ENCODE peak calls at places on chromosomes 6 and 20, in seven cellular contexts. Z, P, T, F, D, E and V are unnamed samples.

GRCh38 chr6:167549187-167549586 is 224.3 kb downstream of the TTLL2 start:
- DNase-seq in E (no peak), T (no peak), F (no peak), D (no peak), P (no peak), Z (no peak), V (no peak)

GRCh38 chr6:21665436-21666199 is 72.1 kb downstream of the SOX4 start:
- DNase-seq in T (peak; percentile 87), E (no peak), F (peak; percentile 87), D (no peak), P (peak; percentile 72), Z (no peak), V (peak; percentile 88)

GRCh38 chr20:6122111-6122872 is 538 bp downstream of the FERMT1 start:
- DNase-seq in T (peak; percentile 52), E (peak; percentile 75), Z (peak; percentile 45), P (no peak), D (peak; percentile 58), F (peak; percentile 52), V (peak; percentile 36)

GRCh38 chr6:52403627-52404026 is 16.5 kb upstream of the EFHC1 start:
- DNase-seq in T (no peak), P (no peak), F (no peak), D (no peak), Z (no peak), E (peak; percentile 32), V (no peak)

GRCh38 chr20:47198254-47198671 is 158.2 kb downstream of the ZMYND8 start:
- DNase-seq in D (no peak), T (no peak), F (no peak), P (no peak), Z (peak; percentile 34), E (no peak), V (no peak)

GRCh38 chr6:41306187-41306854 is 19.8 kb upstream of the TREM1 start:
- DNase-seq in T (peak; percentile 74), E (peak; percentile 38), P (peak; percentile 45), Z (peak; percentile 49), F (no peak), D (peak; percentile 53), V (peak; percentile 51)

GRCh38 chr20:17439897-17440296 is 91.3 kb downstream of the BFSP1 start:
- DNase-seq in T (peak; percentile 23), E (no peak), Z (no peak), F (no peak), D (no peak), P (no peak), V (no peak)

GRCh38 chr20:17845701-17846475 is 122.7 kb downstream of the SNX5 start:
- DNase-seq in P (no peak), D (no peak), F (no peak), T (no peak), E (no peak), Z (peak; percentile 28), V (no peak)

GRCh38 chr6:98292812-98293211 is 541.6 kb upstream of the POU3F2 start:
- DNase-seq in Z (no peak), T (no peak), E (no peak), P (no peak), F (no peak), D (no peak), V (no peak)

GRCh38 chr20:23404196-23404595 is 17.1 kb downstream of the NAPB start:
- DNase-seq in F (no peak), D (peak; percentile 74), Z (peak; percentile 67), E (no peak), P (no peak), T (no peak), V (no peak)

GRCh38 chr6:73803562-73804221 is 107.7 kb downstream of the CD109 start:
- DNase-seq in P (peak; percentile 44), D (peak; percentile 97), Z (peak; percentile 97), E (peak; percentile 74), T (peak; percentile 81), F (peak; percentile 60), V (peak; percentile 70)

GRCh38 chr6:167898673-167899311 is 72.1 kb downstream of the AFDN start:
- DNase-seq in E (no peak), D (peak; percentile 63), F (no peak), P (no peak), Z (peak; percentile 68), T (peak; percentile 53), V (no peak)

GRCh38 chr6:20605061-20605460 is 70.8 kb downstream of the CDKAL1 start:
- DNase-seq in E (no peak), D (no peak), T (peak; percentile 36), Z (no peak), F (no peak), P (no peak), V (no peak)

GRCh38 chr6:117079946-117080345 is 185.4 kb upstream of the VGLL2 start:
- DNase-seq in F (no peak), E (no peak), Z (no peak), T (no peak), D (no peak), P (no peak), V (no peak)

GRCh38 chr6:69061066-69061465 is 426.0 kb downstream of the ADGRB3 start:
- DNase-seq in Z (no peak), T (no peak), F (no peak), D (no peak), P (no peak), E (no peak), V (no peak)
- H2AK5ac ChIP-seq in Z (no peak overlapping the region), T (no peak overlapping the region), F (no peak overlapping the region), D (no peak overlapping the region), P (no peak overlapping the region), E (no peak overlapping the region), V (no peak overlapping the region)

GRCh38 chr20:38723982-38724602 is at the start of gene SLC32A1:
- DNase-seq in P (no peak), E (no peak), Z (no peak), D (no peak), T (peak; percentile 21), F (peak; percentile 71), V (peak; percentile 52)
- H2AK5ac ChIP-seq in P (peak within 1 kb of the TSS; percentile 33), E (no peak within 1 kb of the TSS), Z (no peak within 1 kb of the TSS), D (no peak within 1 kb of the TSS), T (no peak within 1 kb of the TSS), F (no peak within 1 kb of the TSS), V (no peak within 1 kb of the TSS)

GRCh38 chr6:513058-513457 is 121.5 kb downstream of the IRF4 start:
- DNase-seq in E (no peak), D (no peak), T (no peak), Z (no peak), P (no peak), F (no peak), V (no peak)

GRCh38 chr6:513961-514360 is 122.4 kb downstream of the IRF4 start:
- DNase-seq in Z (no peak), T (no peak), P (no peak), D (no peak), E (no peak), F (no peak), V (no peak)

GRCh38 chr6:511488-512137 is 120.1 kb downstream of the IRF4 start:
- DNase-seq in T (no peak), E (no peak), Z (peak; percentile 20), F (no peak), P (no peak), D (no peak), V (no peak)

GRCh38 chr6:514396-514973 is 122.9 kb downstream of the IRF4 start:
- DNase-seq in D (no peak), P (no peak), F (no peak), Z (no peak), T (peak; percentile 44), E (no peak), V (peak; percentile 77)

DNA sequence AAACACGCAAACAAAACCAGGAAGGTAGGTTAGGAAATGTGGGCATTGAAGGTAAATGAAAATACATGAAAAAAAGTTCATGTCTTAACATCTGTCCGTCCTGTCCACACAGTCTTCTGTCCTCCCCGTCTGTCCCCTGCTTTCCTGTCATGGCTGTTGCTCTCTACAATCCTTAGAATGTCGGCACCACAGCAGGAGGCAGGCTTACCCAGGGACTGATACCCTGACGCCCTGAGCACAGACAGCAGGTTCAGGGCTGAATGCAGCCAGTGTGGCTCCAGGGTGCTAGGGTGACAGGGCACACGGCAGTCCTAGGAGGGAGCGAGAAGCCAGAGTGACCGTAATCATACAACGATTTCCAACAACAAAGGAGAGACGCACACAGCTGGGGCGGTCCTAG is 123.7 kb downstream of the IRF4 start:
- DNase-seq in F (no peak), D (no peak), T (peak; percentile 22), P (no peak), E (no peak), Z (no peak), V (no peak)
- H2AK5ac ChIP-seq in F (no peak overlapping the region), D (no peak overlapping the region), T (no peak overlapping the region), P (no peak overlapping the region), E (no peak overlapping the region), Z (no peak overlapping the region), V (no peak overlapping the region)

GRCh38 chr6:17505062-17505476 is 95.0 kb upstream of the FAM8A1 start:
- DNase-seq in P (no peak), E (peak; percentile 8), Z (peak; percentile 34), D (peak; percentile 35), T (peak; percentile 42), F (peak; percentile 43), V (no peak)
- H2AK5ac ChIP-seq in P (no peak overlapping the region), E (no peak overlapping the region), Z (no peak overlapping the region), D (no peak overlapping the region), T (no peak overlapping the region), F (no peak overlapping the region), V (no peak overlapping the region)

GRCh38 chr20:48574383-48574782 is 253.4 kb downstream of the PREX1 start:
- DNase-seq in D (peak; percentile 1), T (peak; percentile 84), Z (no peak), E (no peak), P (peak; percentile 9), F (no peak), V (peak; percentile 70)

GRCh38 chr20:48578397-48579098 is 249.3 kb downstream of the PREX1 start:
- DNase-seq in D (no peak), F (no peak), T (peak; percentile 56), Z (no peak), P (no peak), E (no peak), V (no peak)

GRCh38 chr20:48582361-48582991 is 245.3 kb downstream of the PREX1 start:
- DNase-seq in E (no peak), T (no peak), F (no peak), P (no peak), Z (no peak), D (no peak), V (no peak)

GRCh38 chr20:48581167-48581566 is 246.6 kb downstream of the PREX1 start:
- DNase-seq in T (no peak), P (no peak), E (no peak), D (no peak), Z (no peak), F (no peak), V (no peak)

DNA sequence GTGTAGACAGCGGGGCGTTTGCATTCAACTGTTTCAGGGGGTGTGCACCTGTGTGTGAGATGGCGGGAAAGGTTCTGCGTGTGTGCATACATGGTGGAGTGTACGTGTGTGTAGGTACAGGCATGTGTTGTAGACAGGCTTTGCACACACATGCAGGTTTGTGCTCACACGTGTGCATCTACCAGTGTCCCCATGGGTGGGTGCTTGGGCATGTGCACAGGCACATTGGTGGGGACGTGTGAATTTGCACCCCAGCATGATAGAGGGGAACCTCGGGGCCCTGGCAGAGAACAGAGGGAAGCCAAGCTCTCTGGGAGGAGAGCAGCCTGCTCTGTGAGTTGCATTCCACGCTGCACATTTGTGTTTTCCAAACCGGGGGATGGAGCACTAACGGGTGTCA is 250.2 kb downstream of the PREX1 start:
- DNase-seq in P (no peak), D (no peak), Z (no peak), F (no peak), E (no peak), T (no peak), V (no peak)
- H2AK5ac ChIP-seq in P (no peak overlapping the region), D (no peak overlapping the region), Z (no peak overlapping the region), F (no peak overlapping the region), E (no peak overlapping the region), T (no peak overlapping the region), V (no peak overlapping the region)

GRCh38 chr6:152543519-152543918 is 93.6 kb downstream of the SYNE1 start:
- DNase-seq in E (no peak), D (no peak), P (no peak), Z (no peak), F (no peak), T (no peak), V (no peak)
- H2AK5ac ChIP-seq in E (no peak overlapping the region), D (no peak overlapping the region), P (no peak overlapping the region), Z (no peak overlapping the region), F (no peak overlapping the region), T (no peak overlapping the region), V (no peak overlapping the region)